ENCODE peak calls at places on chromosomes 2 and 18, in five cellular contexts. Y is naive thymus-derived CD4-positive, alpha-beta T cell; G is SJCRH30; E is GM23338; R is endodermal cell. O is an unnamed sample. For H3K4me1, the result is how much of the 10 kb centered on the place peaks cover.

GRCh38 chr2:197107291-197108269 is 181.1 kb upstream of the PGAP1 start:
- DNase-seq in Y (no peak), G (no peak), E (peak), R (no peak), O (no peak)

GRCh38 chr2:27647289-27647688 is 16.1 kb downstream of the SUPT7L start:
- DNase-seq in Y (no peak), G (no peak), E (no peak), R (no peak), O (no peak)

GRCh38 chr2:207133862-207134519 is 31.8 kb downstream of the KLF7 start:
- DNase-seq in Y (no peak), G (peak), E (peak), R (no peak), O (no peak)

GRCh38 chr18:79542876-79543750 is 136.5 kb upstream of the CTDP1 start:
- DNase-seq in Y (no peak), G (no peak), E (no peak), R (peak), O (peak)

GRCh38 chr2:185222311-185222710 is 516.3 kb upstream of the FSIP2 start:
- DNase-seq in Y (no peak), G (no peak), E (no peak), R (no peak), O (no peak)

GRCh38 chr2:78077637-78078036 is 555.5 kb upstream of the LRRTM4 start:
- DNase-seq in Y (no peak), G (peak), E (no peak), R (no peak), O (no peak)

GRCh38 chr2:96874099-96874831 is 4.4 kb upstream of the SEMA4C start:
- DNase-seq in Y (no peak), G (no peak), E (peak), R (no peak), O (no peak)

GRCh38 chr18:44265437-44265836 is 415.3 kb upstream of the SETBP1 start:
- DNase-seq in Y (no peak), G (no peak), E (no peak), R (no peak), O (no peak)

GRCh38 chr2:177172034-177172880 is 40.3 kb upstream of the HNRNPA3 start:
- DNase-seq in Y (no peak), G (peak), E (no peak), R (no peak), O (no peak)

GRCh38 chr2:196286821-196287220 is 115.4 kb upstream of the STK17B start:
- DNase-seq in Y (no peak), G (no peak), E (no peak), R (no peak), O (no peak)

GRCh38 chr2:130819915-130820861 is 16.5 kb upstream of the ARHGEF4 start:
- DNase-seq in Y (no peak), G (no peak), E (peak), R (peak), O (peak)

GRCh38 chr2:238344035-238344434 is 23.7 kb downstream of the TRAF3IP1 start:
- DNase-seq in Y (no peak), G (no peak), E (no peak), R (no peak), O (no peak)

GRCh38 chr18:62510744-62511143 is 12.1 kb upstream of the ZCCHC2 start:
- DNase-seq in Y (no peak), G (no peak), E (no peak), R (no peak), O (no peak)

GRCh38 chr18:76006151-76006550 is 488.9 kb downstream of the ZNF516 start:
- DNase-seq in Y (no peak), G (no peak), E (no peak), R (no peak), O (no peak)

GRCh38 chr18:50947899-50948298 is 19.9 kb upstream of the ELAC1 start:
- DNase-seq in Y (no peak), G (no peak), E (no peak), R (no peak), O (no peak)

GRCh38 chr18:10131036-10131774 is 217.4 kb downstream of the VAPA start:
- DNase-seq in Y (no peak), G (no peak), E (peak), R (peak), O (no peak)

GRCh38 chr2:111117666-111118454 is 2.9 kb upstream of the BCL2L11 start:
- DNase-seq in Y (peak), G (no peak), E (peak), R (peak), O (peak)

GRCh38 chr2:15943378-15943851 is 3.1 kb downstream of the MYCN start:
- DNase-seq in Y (no peak), G (peak), E (peak), R (peak), O (peak)

GRCh38 chr2:19883971-19884720 is 17.6 kb downstream of the TTC32 start:
- DNase-seq in Y (no peak), G (no peak), E (no peak), R (peak), O (no peak)

GRCh38 chr2:196131384-196131861 is 40.0 kb downstream of the STK17B start:
- DNase-seq in Y (peak), G (peak), E (peak), R (peak), O (peak)

GRCh38 chr2:85385746-85386145 is 24.4 kb downstream of the CAPG start:
- DNase-seq in Y (no peak), G (no peak), E (no peak), R (no peak), O (no peak)

GRCh38 chr2:85380048-85380447 is 25.5 kb downstream of the ELMOD3 start:
- DNase-seq in Y (no peak), G (no peak), E (no peak), R (no peak), O (no peak)

GRCh38 chr2:85387754-85388153 is 22.4 kb downstream of the CAPG start:
- DNase-seq in Y (no peak), G (no peak), E (no peak), R (no peak), O (no peak)

GRCh38 chr2:85389139-85389538 is 21.0 kb downstream of the CAPG start:
- DNase-seq in Y (no peak), G (no peak), E (no peak), R (no peak), O (no peak)

GRCh38 chr2:85383850-85384249 is 26.3 kb downstream of the CAPG start:
- DNase-seq in Y (no peak), G (no peak), E (no peak), R (no peak), O (no peak)
- H3K4me1 ChIP-seq in Y (under half), G (under half), E (under half), R (under half), O (under half)

DNA sequence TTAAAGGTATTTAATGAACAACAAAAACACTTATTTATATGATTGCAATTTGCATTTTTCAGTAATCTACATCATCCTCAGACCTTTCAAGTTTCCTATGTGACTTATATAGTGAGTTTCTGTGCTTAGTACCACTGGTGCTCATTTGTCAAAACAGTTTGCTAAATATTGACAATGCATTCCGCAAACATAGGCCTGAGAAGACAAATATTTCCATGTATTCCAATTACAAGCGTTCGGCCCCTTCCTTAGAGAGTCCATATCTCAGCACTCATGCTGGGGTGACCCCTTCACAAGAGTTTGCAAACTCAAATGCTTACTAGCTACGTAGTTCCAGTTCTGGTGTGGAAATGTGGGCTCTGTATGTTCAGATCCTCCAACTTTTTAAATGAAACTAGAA is 56.1 kb downstream of the SRD5A2 start:
- DNase-seq in Y (no peak), G (no peak), E (no peak), R (no peak), O (no peak)
- H3K4me1 ChIP-seq in Y (under half), G (under half), E (under half), R (under half), O (under half)

GRCh38 chr2:23685706-23686105 is 241.2 kb downstream of the ATAD2B start:
- DNase-seq in Y (no peak), G (no peak), E (no peak), R (no peak), O (no peak)

GRCh38 chr2:23686405-23687029 is 240.4 kb downstream of the ATAD2B start:
- DNase-seq in Y (no peak), G (no peak), E (no peak), R (no peak), O (no peak)

GRCh38 chr2:23688486-23689130 is 238.3 kb downstream of the ATAD2B start:
- DNase-seq in Y (no peak), G (no peak), E (no peak), R (no peak), O (no peak)

GRCh38 chr2:23687713-23688112 is 239.2 kb downstream of the ATAD2B start:
- DNase-seq in Y (no peak), G (no peak), E (no peak), R (no peak), O (no peak)

GRCh38 chr2:23687214-23687613 is 239.7 kb downstream of the ATAD2B start:
- DNase-seq in Y (no peak), G (no peak), E (no peak), R (no peak), O (no peak)
- H3K4me1 ChIP-seq in Y (under half), G (under half), E (under half), R (under half), O (under half)

DNA sequence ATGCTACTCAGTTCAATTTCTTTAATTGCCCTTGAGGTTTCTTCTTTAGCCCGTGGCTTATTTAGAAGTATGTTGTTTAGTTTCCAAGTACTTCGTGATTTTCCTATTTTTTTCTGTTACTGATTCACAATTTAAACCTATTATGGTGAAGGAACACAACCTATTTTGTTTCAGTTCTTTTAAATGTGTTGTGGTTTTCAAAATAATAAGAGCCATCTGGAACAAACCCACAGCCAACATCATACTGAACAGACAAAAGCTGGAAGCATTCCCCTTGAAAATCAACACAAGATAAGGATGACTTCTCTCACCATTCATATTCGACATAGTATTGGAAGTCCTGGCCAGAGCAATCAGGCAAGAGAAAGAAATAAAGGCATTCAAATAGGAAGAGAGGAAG is 155.2 kb downstream of the GALNT1 start:
- DNase-seq in Y (no peak), G (no peak), E (no peak), R (no peak), O (no peak)
- H3K4me1 ChIP-seq in Y (under half), G (under half), E (under half), R (under half), O (under half)

DNA sequence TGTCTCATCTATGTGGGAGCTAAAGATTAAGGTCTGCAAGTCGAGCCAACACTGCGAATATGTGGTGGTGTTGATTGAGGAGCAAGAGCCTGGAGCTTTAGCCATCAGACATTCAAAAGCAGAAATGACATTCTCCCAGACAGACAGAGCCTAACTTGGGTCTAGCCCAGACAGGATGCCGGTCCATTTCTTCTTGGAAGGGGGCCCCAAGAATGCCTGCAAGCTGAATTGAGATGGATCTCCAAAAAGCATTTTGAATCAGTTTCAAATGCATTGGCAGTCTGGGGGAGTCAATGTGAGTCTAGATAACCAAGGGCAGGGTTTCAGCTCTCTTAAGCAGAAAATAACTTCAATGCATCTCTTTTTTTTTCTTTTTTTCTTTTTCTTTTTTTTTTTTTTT is 30.0 kb upstream of the EML4 start:
- DNase-seq in Y (no peak), G (no peak), E (no peak), R (no peak), O (no peak)
- H3K4me1 ChIP-seq in Y (under half), G (half or more), E (under half), R (under half), O (under half)

GRCh38 chr2:186972281-186972970 is 123.5 kb upstream of the ZSWIM2 start:
- DNase-seq in Y (no peak), G (no peak), E (no peak), R (no peak), O (no peak)
- H3K4me1 ChIP-seq in Y (under half), G (under half), E (under half), R (under half), O (under half)

DNA sequence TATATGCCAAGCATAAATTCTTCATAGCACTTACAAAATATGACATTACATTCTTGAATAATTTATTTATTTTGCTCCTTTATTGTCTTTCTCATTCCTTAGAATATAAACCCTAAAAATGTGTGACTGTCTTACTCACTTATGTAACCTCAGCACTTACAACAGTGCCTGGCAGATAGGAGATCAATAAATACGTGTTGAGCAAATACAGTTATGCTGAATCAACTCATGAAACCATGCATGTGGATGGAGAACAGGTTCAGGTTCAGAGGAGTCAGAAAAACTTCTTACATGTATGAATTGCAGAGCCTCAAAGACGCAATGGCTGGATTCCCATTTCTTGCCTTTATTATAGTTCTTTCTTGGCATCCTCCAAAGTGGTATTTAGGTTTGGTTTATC is 659.4 kb upstream of the CHAC2 start:
- DNase-seq in Y (no peak), G (no peak), E (no peak), R (no peak), O (no peak)
- H3K4me1 ChIP-seq in Y (under half), G (under half), E (under half), R (under half), O (under half)

DNA sequence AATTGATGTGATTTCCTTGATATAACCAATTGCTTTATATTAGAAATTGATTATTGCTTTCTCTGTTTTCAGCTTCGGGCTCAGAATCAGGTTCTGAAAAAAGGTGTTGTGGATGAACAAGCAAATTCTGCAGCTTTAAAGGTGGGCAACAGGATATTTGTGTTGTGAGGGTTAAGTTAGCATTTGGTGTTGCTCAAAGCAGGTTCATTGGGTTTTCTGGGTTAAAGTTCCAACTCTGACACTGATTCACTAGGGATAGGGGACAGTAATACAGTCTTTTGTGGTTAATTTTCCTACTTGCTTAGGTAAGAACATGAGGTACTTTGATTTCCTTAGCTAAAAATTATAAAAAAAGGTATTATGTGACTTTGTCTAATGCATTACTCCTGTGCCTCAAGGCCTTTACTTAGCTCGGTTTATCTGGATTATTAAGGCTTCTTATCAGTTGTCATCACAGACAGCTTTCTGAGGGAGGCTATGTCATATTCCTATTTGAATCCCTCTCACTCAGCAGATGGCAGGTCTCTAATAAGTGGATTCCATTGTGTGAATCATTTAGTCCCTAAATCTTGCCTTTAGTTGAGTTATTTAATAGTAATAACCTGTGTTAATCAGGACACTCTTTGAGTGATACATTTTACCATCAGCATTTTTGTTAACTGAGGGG is 78.9 kb upstream of the STON1 start:
- DNase-seq in Y (no peak), G (no peak), E (no peak), R (no peak), O (no peak)
- H3K4me1 ChIP-seq in Y (under half), G (under half), E (under half), R (under half), O (under half)

GRCh38 chr2:42875880-42876279 is 83.5 kb upstream of the HAAO start:
- DNase-seq in Y (no peak), G (no peak), E (no peak), R (no peak), O (no peak)

GRCh38 chr2:42877936-42878335 is 85.6 kb upstream of the HAAO start:
- DNase-seq in Y (no peak), G (no peak), E (no peak), R (peak), O (no peak)

GRCh38 chr2:42877532-42877931 is 85.1 kb upstream of the HAAO start:
- DNase-seq in Y (no peak), G (no peak), E (no peak), R (peak), O (no peak)

GRCh38 chr2:42874838-42875801 is 82.7 kb upstream of the HAAO start:
- DNase-seq in Y (no peak), G (no peak), E (peak), R (peak), O (peak)

GRCh38 chr2:42876280-42876840 is 84.0 kb upstream of the HAAO start:
- DNase-seq in Y (no peak), G (peak), E (no peak), R (peak), O (no peak)
- H3K4me1 ChIP-seq in Y (under half), G (under half), E (under half), R (under half), O (under half)

O was measured in H9.